ENCODE peak calls at places on chromosomes 12 and 14, in ten cellular contexts. One of them, this sample, is unnamed.

GRCh38 chr14:58059121-58059520 is 92.9 kb downstream of the ARMH4 start:
- DNase-seq in GM23248: no peak
- DNase-seq in substantia nigra: no peak
- DNase-seq in Peyer's patch: no peak
- DNase-seq in CD4-positive, alpha-beta T cell: no peak
- DNase-seq in right lobe of liver: no peak
- DNase-seq in CD8-positive, alpha-beta T cell: no peak
- DNase-seq in mesendoderm: no peak
- DNase-seq in heart left ventricle: no peak
- DNase-seq in gastrocnemius medialis: no peak
- DNase-seq in this sample: no peak

GRCh38 chr12:108390495-108391203 is 51.5 kb upstream of the CMKLR1 start:
- DNase-seq in Peyer's patch: no peak
- DNase-seq in substantia nigra: no peak
- DNase-seq in GM23248: no peak
- DNase-seq in CD4-positive, alpha-beta T cell: no peak
- DNase-seq in gastrocnemius medialis: no peak
- DNase-seq in CD8-positive, alpha-beta T cell: no peak
- DNase-seq in right lobe of liver: no peak
- DNase-seq in heart left ventricle: no peak
- DNase-seq in mesendoderm: no peak
- DNase-seq in this sample: no peak

GRCh38 chr12:91687052-91688017 is 458.3 kb downstream of the BTG1 start:
- DNase-seq in gastrocnemius medialis: no peak
- DNase-seq in mesendoderm: no peak
- DNase-seq in heart left ventricle: no peak
- DNase-seq in Peyer's patch: no peak
- DNase-seq in CD4-positive, alpha-beta T cell: no peak
- DNase-seq in substantia nigra: no peak
- DNase-seq in right lobe of liver: no peak
- DNase-seq in CD8-positive, alpha-beta T cell: no peak
- DNase-seq in GM23248: peak
- DNase-seq in this sample: no peak

GRCh38 chr12:124098101-124098757 is 125.2 kb downstream of the ZNF664 start:
- DNase-seq in gastrocnemius medialis: no peak
- DNase-seq in right lobe of liver: no peak
- DNase-seq in mesendoderm: no peak
- DNase-seq in GM23248: no peak
- DNase-seq in Peyer's patch: no peak
- DNase-seq in substantia nigra: no peak
- DNase-seq in heart left ventricle: no peak
- DNase-seq in CD4-positive, alpha-beta T cell: no peak
- DNase-seq in CD8-positive, alpha-beta T cell: no peak
- DNase-seq in this sample: no peak

GRCh38 chr12:2963760-2964292 is 4.6 kb downstream of the TEAD4 start:
- DNase-seq in GM23248: no peak
- DNase-seq in heart left ventricle: peak
- DNase-seq in mesendoderm: peak
- DNase-seq in right lobe of liver: no peak
- DNase-seq in CD4-positive, alpha-beta T cell: no peak
- DNase-seq in CD8-positive, alpha-beta T cell: no peak
- DNase-seq in gastrocnemius medialis: peak
- DNase-seq in substantia nigra: no peak
- DNase-seq in Peyer's patch: no peak
- DNase-seq in this sample: no peak

GRCh38 chr12:70002097-70002911 is 177.3 kb downstream of the MYRFL start:
- DNase-seq in right lobe of liver: no peak
- DNase-seq in heart left ventricle: no peak
- DNase-seq in substantia nigra: no peak
- DNase-seq in CD4-positive, alpha-beta T cell: no peak
- DNase-seq in mesendoderm: no peak
- DNase-seq in GM23248: no peak
- DNase-seq in gastrocnemius medialis: peak
- DNase-seq in CD8-positive, alpha-beta T cell: no peak
- DNase-seq in Peyer's patch: no peak
- DNase-seq in this sample: no peak

GRCh38 chr14:23321572-23322547 is 603 bp downstream of the PABPN1 start:
- DNase-seq in GM23248: peak
- DNase-seq in Peyer's patch: peak
- DNase-seq in right lobe of liver: peak
- DNase-seq in gastrocnemius medialis: no peak
- DNase-seq in substantia nigra: no peak
- DNase-seq in CD8-positive, alpha-beta T cell: no peak
- DNase-seq in CD4-positive, alpha-beta T cell: no peak
- DNase-seq in mesendoderm: peak
- DNase-seq in heart left ventricle: peak
- DNase-seq in this sample: no peak

GRCh38 chr12:13962699-13963098 is 18.7 kb downstream of the GRIN2B start:
- DNase-seq in gastrocnemius medialis: no peak
- DNase-seq in GM23248: peak
- DNase-seq in right lobe of liver: no peak
- DNase-seq in Peyer's patch: no peak
- DNase-seq in CD4-positive, alpha-beta T cell: no peak
- DNase-seq in heart left ventricle: no peak
- DNase-seq in substantia nigra: no peak
- DNase-seq in CD8-positive, alpha-beta T cell: no peak
- DNase-seq in mesendoderm: peak
- DNase-seq in this sample: no peak

GRCh38 chr12:130761537-130762318 is 45.6 kb upstream of the RIMBP2 start:
- DNase-seq in substantia nigra: no peak
- DNase-seq in heart left ventricle: no peak
- DNase-seq in right lobe of liver: no peak
- DNase-seq in CD4-positive, alpha-beta T cell: peak
- DNase-seq in gastrocnemius medialis: no peak
- DNase-seq in mesendoderm: peak
- DNase-seq in CD8-positive, alpha-beta T cell: peak
- DNase-seq in GM23248: peak
- DNase-seq in Peyer's patch: peak
- DNase-seq in this sample: no peak

GRCh38 chr12:6392499-6392898 is 8.5 kb downstream of the LTBR start:
- DNase-seq in Peyer's patch: peak
- DNase-seq in gastrocnemius medialis: no peak
- DNase-seq in substantia nigra: no peak
- DNase-seq in CD8-positive, alpha-beta T cell: no peak
- DNase-seq in GM23248: no peak
- DNase-seq in right lobe of liver: no peak
- DNase-seq in heart left ventricle: no peak
- DNase-seq in CD4-positive, alpha-beta T cell: no peak
- DNase-seq in mesendoderm: no peak
- DNase-seq in this sample: no peak

GRCh38 chr14:73612339-73613045 is at the start of gene ACOT6:
- DNase-seq in CD8-positive, alpha-beta T cell: peak
- DNase-seq in mesendoderm: peak
- DNase-seq in gastrocnemius medialis: peak
- DNase-seq in CD4-positive, alpha-beta T cell: peak
- DNase-seq in substantia nigra: peak
- DNase-seq in right lobe of liver: peak
- DNase-seq in Peyer's patch: peak
- DNase-seq in GM23248: peak
- DNase-seq in heart left ventricle: peak
- DNase-seq in this sample: peak

GRCh38 chr12:11904124-11904523 is 166.6 kb upstream of the BCL2L14 start:
- DNase-seq in right lobe of liver: no peak
- DNase-seq in GM23248: no peak
- DNase-seq in heart left ventricle: no peak
- DNase-seq in substantia nigra: no peak
- DNase-seq in CD8-positive, alpha-beta T cell: no peak
- DNase-seq in CD4-positive, alpha-beta T cell: no peak
- DNase-seq in gastrocnemius medialis: no peak
- DNase-seq in Peyer's patch: no peak
- DNase-seq in mesendoderm: no peak
- DNase-seq in this sample: no peak

GRCh38 chr12:46752396-46752795 is 73.4 kb downstream of the SLC38A4 start:
- DNase-seq in CD8-positive, alpha-beta T cell: no peak
- DNase-seq in Peyer's patch: no peak
- DNase-seq in gastrocnemius medialis: no peak
- DNase-seq in heart left ventricle: no peak
- DNase-seq in GM23248: no peak
- DNase-seq in substantia nigra: no peak
- DNase-seq in CD4-positive, alpha-beta T cell: no peak
- DNase-seq in right lobe of liver: no peak
- DNase-seq in mesendoderm: no peak
- DNase-seq in this sample: no peak

GRCh38 chr14:97180304-97181200 is 383.4 kb downstream of the VRK1 start:
- DNase-seq in Peyer's patch: no peak
- DNase-seq in CD8-positive, alpha-beta T cell: no peak
- DNase-seq in heart left ventricle: no peak
- DNase-seq in GM23248: peak
- DNase-seq in substantia nigra: no peak
- DNase-seq in mesendoderm: peak
- DNase-seq in right lobe of liver: no peak
- DNase-seq in gastrocnemius medialis: no peak
- DNase-seq in CD4-positive, alpha-beta T cell: no peak
- DNase-seq in this sample: no peak

GRCh38 chr12:125208942-125209341 is 143.7 kb downstream of the AACS start:
- DNase-seq in right lobe of liver: no peak
- DNase-seq in substantia nigra: no peak
- DNase-seq in gastrocnemius medialis: no peak
- DNase-seq in GM23248: no peak
- DNase-seq in CD4-positive, alpha-beta T cell: no peak
- DNase-seq in CD8-positive, alpha-beta T cell: no peak
- DNase-seq in mesendoderm: no peak
- DNase-seq in heart left ventricle: no peak
- DNase-seq in Peyer's patch: no peak
- DNase-seq in this sample: no peak

GRCh38 chr12:51222461-51222860 is 4.6 kb upstream of the POU6F1 start:
- DNase-seq in mesendoderm: no peak
- DNase-seq in CD8-positive, alpha-beta T cell: no peak
- DNase-seq in heart left ventricle: no peak
- DNase-seq in GM23248: no peak
- DNase-seq in substantia nigra: no peak
- DNase-seq in CD4-positive, alpha-beta T cell: no peak
- DNase-seq in right lobe of liver: no peak
- DNase-seq in gastrocnemius medialis: no peak
- DNase-seq in Peyer's patch: no peak
- DNase-seq in this sample: no peak

GRCh38 chr12:466762-467161 is 7.0 kb downstream of the B4GALNT3 start:
- DNase-seq in heart left ventricle: no peak
- DNase-seq in substantia nigra: no peak
- DNase-seq in CD4-positive, alpha-beta T cell: no peak
- DNase-seq in GM23248: no peak
- DNase-seq in gastrocnemius medialis: no peak
- DNase-seq in mesendoderm: no peak
- DNase-seq in Peyer's patch: no peak
- DNase-seq in right lobe of liver: no peak
- DNase-seq in CD8-positive, alpha-beta T cell: no peak
- DNase-seq in this sample: peak

GRCh38 chr14:23351681-23352505 is 794 bp downstream of the SLC22A17 start:
- DNase-seq in heart left ventricle: no peak
- DNase-seq in substantia nigra: no peak
- DNase-seq in CD8-positive, alpha-beta T cell: no peak
- DNase-seq in GM23248: peak
- DNase-seq in CD4-positive, alpha-beta T cell: no peak
- DNase-seq in Peyer's patch: peak
- DNase-seq in gastrocnemius medialis: no peak
- DNase-seq in right lobe of liver: peak
- DNase-seq in mesendoderm: peak
- DNase-seq in this sample: peak

GRCh38 chr14:57274551-57274950 is 5.8 kb downstream of the AP5M1 start:
- DNase-seq in Peyer's patch: no peak
- DNase-seq in heart left ventricle: no peak
- DNase-seq in mesendoderm: no peak
- DNase-seq in GM23248: no peak
- DNase-seq in gastrocnemius medialis: no peak
- DNase-seq in right lobe of liver: no peak
- DNase-seq in CD4-positive, alpha-beta T cell: no peak
- DNase-seq in CD8-positive, alpha-beta T cell: no peak
- DNase-seq in substantia nigra: no peak
- DNase-seq in this sample: no peak

DNA sequence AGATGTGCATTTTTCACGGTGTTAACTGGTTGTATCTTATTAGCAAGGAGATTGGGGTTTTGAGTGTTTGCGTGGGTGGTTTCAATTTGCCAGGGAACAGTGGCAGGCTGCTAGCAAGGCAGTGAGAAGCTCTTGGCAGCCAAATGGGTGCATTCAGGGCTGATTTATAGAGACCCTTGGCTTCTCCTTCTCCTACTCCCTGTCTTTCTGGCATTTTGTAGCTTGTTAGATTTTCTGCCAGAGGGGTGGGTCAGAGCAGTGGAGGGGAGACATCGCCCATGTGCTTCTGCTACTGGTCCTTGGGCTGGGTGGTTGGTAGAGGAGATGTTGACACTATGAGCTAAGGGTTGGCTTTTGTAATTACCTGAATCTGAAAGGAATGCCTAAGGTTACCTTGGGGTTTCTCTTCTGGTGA is 9.6 kb downstream of the CALM1 start:
- DNase-seq in CD8-positive, alpha-beta T cell: no peak
- DNase-seq in GM23248: no peak
- DNase-seq in gastrocnemius medialis: no peak
- DNase-seq in CD4-positive, alpha-beta T cell: no peak
- DNase-seq in substantia nigra: no peak
- DNase-seq in mesendoderm: no peak
- DNase-seq in Peyer's patch: no peak
- DNase-seq in right lobe of liver: no peak
- DNase-seq in heart left ventricle: no peak
- DNase-seq in this sample: no peak
- H3K27ac ChIP-seq in CD8-positive, alpha-beta T cell: no peak
- H3K27ac ChIP-seq in GM23248: no peak
- H3K27ac ChIP-seq in gastrocnemius medialis: peak
- H3K27ac ChIP-seq in CD4-positive, alpha-beta T cell: no peak
- H3K27ac ChIP-seq in substantia nigra: no peak
- H3K27ac ChIP-seq in mesendoderm: no peak
- H3K27ac ChIP-seq in Peyer's patch: peak
- H3K27ac ChIP-seq in right lobe of liver: no peak
- H3K27ac ChIP-seq in heart left ventricle: no peak
- H3K27ac ChIP-seq in this sample: peak

GRCh38 chr14:86296173-86296572 is 766.2 kb downstream of the FLRT2 start:
- DNase-seq in mesendoderm: no peak
- DNase-seq in gastrocnemius medialis: no peak
- DNase-seq in right lobe of liver: no peak
- DNase-seq in GM23248: no peak
- DNase-seq in substantia nigra: no peak
- DNase-seq in heart left ventricle: no peak
- DNase-seq in CD4-positive, alpha-beta T cell: no peak
- DNase-seq in CD8-positive, alpha-beta T cell: no peak
- DNase-seq in Peyer's patch: no peak
- DNase-seq in this sample: no peak
- H3K27ac ChIP-seq in mesendoderm: no peak
- H3K27ac ChIP-seq in gastrocnemius medialis: no peak
- H3K27ac ChIP-seq in right lobe of liver: no peak
- H3K27ac ChIP-seq in GM23248: no peak
- H3K27ac ChIP-seq in substantia nigra: no peak
- H3K27ac ChIP-seq in heart left ventricle: no peak
- H3K27ac ChIP-seq in CD4-positive, alpha-beta T cell: no peak
- H3K27ac ChIP-seq in CD8-positive, alpha-beta T cell: no peak
- H3K27ac ChIP-seq in Peyer's patch: no peak
- H3K27ac ChIP-seq in this sample: no peak

GRCh38 chr14:68974759-68975347 is 4.2 kb downstream of the ACTN1 start:
- DNase-seq in heart left ventricle: no peak
- DNase-seq in right lobe of liver: no peak
- DNase-seq in Peyer's patch: no peak
- DNase-seq in CD8-positive, alpha-beta T cell: no peak
- DNase-seq in mesendoderm: no peak
- DNase-seq in substantia nigra: no peak
- DNase-seq in gastrocnemius medialis: no peak
- DNase-seq in GM23248: no peak
- DNase-seq in CD4-positive, alpha-beta T cell: no peak
- DNase-seq in this sample: no peak
- H3K27ac ChIP-seq in heart left ventricle: no peak
- H3K27ac ChIP-seq in right lobe of liver: peak
- H3K27ac ChIP-seq in Peyer's patch: peak
- H3K27ac ChIP-seq in CD8-positive, alpha-beta T cell: peak
- H3K27ac ChIP-seq in mesendoderm: no peak
- H3K27ac ChIP-seq in substantia nigra: no peak
- H3K27ac ChIP-seq in gastrocnemius medialis: no peak
- H3K27ac ChIP-seq in GM23248: peak
- H3K27ac ChIP-seq in CD4-positive, alpha-beta T cell: peak
- H3K27ac ChIP-seq in this sample: peak

GRCh38 chr14:69703047-69704046 is 63.6 kb upstream of the SRSF5 start:
- DNase-seq in CD8-positive, alpha-beta T cell: no peak
- DNase-seq in mesendoderm: no peak
- DNase-seq in heart left ventricle: no peak
- DNase-seq in CD4-positive, alpha-beta T cell: no peak
- DNase-seq in Peyer's patch: no peak
- DNase-seq in gastrocnemius medialis: no peak
- DNase-seq in right lobe of liver: no peak
- DNase-seq in substantia nigra: no peak
- DNase-seq in GM23248: no peak
- DNase-seq in this sample: no peak
- H3K27ac ChIP-seq in CD8-positive, alpha-beta T cell: no peak
- H3K27ac ChIP-seq in mesendoderm: no peak
- H3K27ac ChIP-seq in heart left ventricle: peak
- H3K27ac ChIP-seq in CD4-positive, alpha-beta T cell: no peak
- H3K27ac ChIP-seq in Peyer's patch: peak
- H3K27ac ChIP-seq in gastrocnemius medialis: no peak
- H3K27ac ChIP-seq in right lobe of liver: no peak
- H3K27ac ChIP-seq in substantia nigra: peak
- H3K27ac ChIP-seq in GM23248: no peak
- H3K27ac ChIP-seq in this sample: no peak